ENCODE peak calls at places on chromosomes 11 and 22, in seven cellular contexts. One of them, this sample, is unnamed.

GRCh38 chr22:18024956-18025720 is 777 bp upstream of the MICAL3 start:
- DNase-seq in pancreas: no peak
- DNase-seq in suprapubic skin: peak; percentile 37
- DNase-seq in heart right ventricle: no peak
- DNase-seq in IMR-90: no peak
- DNase-seq in A673: no peak
- DNase-seq in thyroid gland: no peak
- DNase-seq in this sample: no peak

GRCh38 chr11:112087212-112087611 is 539 bp downstream of the SDHD start:
- DNase-seq in A673: peak; percentile 25
- DNase-seq in heart right ventricle: no peak
- DNase-seq in suprapubic skin: no peak
- DNase-seq in IMR-90: no peak
- DNase-seq in pancreas: no peak
- DNase-seq in thyroid gland: no peak
- DNase-seq in this sample: no peak

GRCh38 chr11:97202613-97203292 is 812.9 kb downstream of the JRKL start:
- DNase-seq in suprapubic skin: no peak
- DNase-seq in thyroid gland: no peak
- DNase-seq in A673: no peak
- DNase-seq in heart right ventricle: no peak
- DNase-seq in pancreas: no peak
- DNase-seq in IMR-90: no peak
- DNase-seq in this sample: no peak

GRCh38 chr22:43521716-43522115 is 109.9 kb downstream of the MPPED1 start:
- DNase-seq in thyroid gland: no peak
- DNase-seq in heart right ventricle: no peak
- DNase-seq in IMR-90: no peak
- DNase-seq in A673: no peak
- DNase-seq in pancreas: no peak
- DNase-seq in suprapubic skin: no peak
- DNase-seq in this sample: no peak

GRCh38 chr22:43012390-43012789 is 2.6 kb downstream of the PACSIN2 start:
- DNase-seq in A673: no peak
- DNase-seq in IMR-90: no peak
- DNase-seq in thyroid gland: no peak
- DNase-seq in pancreas: no peak
- DNase-seq in heart right ventricle: no peak
- DNase-seq in suprapubic skin: no peak
- DNase-seq in this sample: no peak

GRCh38 chr11:93329936-93330445 is 551 bp upstream of the DEUP1 start:
- DNase-seq in suprapubic skin: no peak
- DNase-seq in thyroid gland: peak; percentile 36
- DNase-seq in heart right ventricle: no peak
- DNase-seq in pancreas: peak; percentile 12
- DNase-seq in IMR-90: no peak
- DNase-seq in A673: peak; percentile 18
- DNase-seq in this sample: no peak

GRCh38 chr11:64231536-64231935 is 1.2 kb downstream of the DNAJC4 start:
- DNase-seq in suprapubic skin: no peak
- DNase-seq in A673: no peak
- DNase-seq in heart right ventricle: no peak
- DNase-seq in thyroid gland: no peak
- DNase-seq in pancreas: no peak
- DNase-seq in IMR-90: no peak
- DNase-seq in this sample: no peak

GRCh38 chr11:130390071-130390758 is 38.2 kb downstream of the ADAMTS8 start:
- DNase-seq in heart right ventricle: no peak
- DNase-seq in suprapubic skin: no peak
- DNase-seq in pancreas: peak; percentile 64
- DNase-seq in thyroid gland: peak; percentile 9
- DNase-seq in IMR-90: peak; percentile 99
- DNase-seq in A673: peak; percentile 58
- DNase-seq in this sample: no peak

GRCh38 chr11:104581246-104581980 is 316.8 kb downstream of the CASP12 start:
- DNase-seq in suprapubic skin: no peak
- DNase-seq in A673: peak; percentile 84
- DNase-seq in IMR-90: peak; percentile 69
- DNase-seq in thyroid gland: no peak
- DNase-seq in pancreas: no peak
- DNase-seq in heart right ventricle: no peak
- DNase-seq in this sample: no peak

GRCh38 chr11:35214181-35214770 is 75.3 kb downstream of the CD44 start:
- DNase-seq in suprapubic skin: no peak
- DNase-seq in A673: no peak
- DNase-seq in heart right ventricle: no peak
- DNase-seq in pancreas: no peak
- DNase-seq in thyroid gland: no peak
- DNase-seq in IMR-90: no peak
- DNase-seq in this sample: no peak

GRCh38 chr11:117384045-117384444 is 56.4 kb downstream of the CEP164 start:
- DNase-seq in IMR-90: peak; percentile 96
- DNase-seq in heart right ventricle: no peak
- DNase-seq in A673: no peak
- DNase-seq in suprapubic skin: no peak
- DNase-seq in pancreas: no peak
- DNase-seq in thyroid gland: no peak
- DNase-seq in this sample: no peak

GRCh38 chr11:11163256-11163655 is 189.8 kb downstream of the CSNK2A3 start:
- DNase-seq in pancreas: no peak
- DNase-seq in suprapubic skin: no peak
- DNase-seq in heart right ventricle: no peak
- DNase-seq in thyroid gland: no peak
- DNase-seq in A673: peak; percentile 8
- DNase-seq in IMR-90: no peak
- DNase-seq in this sample: no peak

GRCh38 chr11:73554677-73555320 is 43.1 kb downstream of the FAM168A start:
- DNase-seq in pancreas: no peak
- DNase-seq in A673: no peak
- DNase-seq in thyroid gland: no peak
- DNase-seq in suprapubic skin: no peak
- DNase-seq in heart right ventricle: no peak
- DNase-seq in IMR-90: no peak
- DNase-seq in this sample: no peak

GRCh38 chr11:6855971-6856542 is 6.8 kb upstream of the OR10A2 start:
- DNase-seq in suprapubic skin: no peak
- DNase-seq in IMR-90: peak; percentile 67
- DNase-seq in pancreas: no peak
- DNase-seq in A673: no peak
- DNase-seq in heart right ventricle: no peak
- DNase-seq in thyroid gland: no peak
- DNase-seq in this sample: no peak

GRCh38 chr11:13883042-13883441 is 79.5 kb upstream of the SPON1 start:
- DNase-seq in A673: no peak
- DNase-seq in suprapubic skin: no peak
- DNase-seq in thyroid gland: peak; percentile 79
- DNase-seq in IMR-90: no peak
- DNase-seq in pancreas: no peak
- DNase-seq in heart right ventricle: no peak
- DNase-seq in this sample: no peak

GRCh38 chr22:39947488-39948216 is 12.5 kb upstream of the TMA7B start:
- DNase-seq in pancreas: no peak
- DNase-seq in IMR-90: no peak
- DNase-seq in heart right ventricle: no peak
- DNase-seq in suprapubic skin: no peak
- DNase-seq in thyroid gland: peak; percentile 97
- DNase-seq in A673: no peak
- DNase-seq in this sample: no peak

GRCh38 chr11:86181379-86181778 is 63.2 kb upstream of the EED start:
- DNase-seq in thyroid gland: no peak
- DNase-seq in suprapubic skin: no peak
- DNase-seq in IMR-90: no peak
- DNase-seq in heart right ventricle: no peak
- DNase-seq in A673: no peak
- DNase-seq in pancreas: no peak
- DNase-seq in this sample: no peak

GRCh38 chr11:10899542-10899830 is 41.6 kb upstream of the ZBED5 start:
- DNase-seq in pancreas: no peak
- DNase-seq in IMR-90: no peak
- DNase-seq in A673: no peak
- DNase-seq in heart right ventricle: no peak
- DNase-seq in thyroid gland: peak; percentile 21
- DNase-seq in suprapubic skin: peak; percentile 83
- DNase-seq in this sample: no peak

GRCh38 chr11:99534812-99535211 is 514.1 kb downstream of the CNTN5 start:
- DNase-seq in thyroid gland: no peak
- DNase-seq in pancreas: no peak
- DNase-seq in heart right ventricle: no peak
- DNase-seq in IMR-90: peak; percentile 64
- DNase-seq in suprapubic skin: no peak
- DNase-seq in A673: no peak
- DNase-seq in this sample: no peak

GRCh38 chr11:117796456-117797428 is at the start of gene DSCAML1:
- DNase-seq in pancreas: no peak
- DNase-seq in A673: peak; percentile 26
- DNase-seq in IMR-90: no peak
- DNase-seq in heart right ventricle: no peak
- DNase-seq in thyroid gland: peak; percentile 61
- DNase-seq in suprapubic skin: no peak
- DNase-seq in this sample: peak; percentile 34

GRCh38 chr11:63417174-63417852 is 47.7 kb downstream of the SLC22A9 start:
- DNase-seq in IMR-90: no peak
- DNase-seq in heart right ventricle: no peak
- DNase-seq in pancreas: no peak
- DNase-seq in suprapubic skin: no peak
- DNase-seq in A673: no peak
- DNase-seq in thyroid gland: peak; percentile 14
- DNase-seq in this sample: no peak

GRCh38 chr11:86798988-86799387 is 1.4 kb upstream of the PRSS23 start:
- DNase-seq in suprapubic skin: no peak
- DNase-seq in IMR-90: peak; percentile 92
- DNase-seq in pancreas: no peak
- DNase-seq in A673: peak; percentile 75
- DNase-seq in thyroid gland: no peak
- DNase-seq in heart right ventricle: no peak
- DNase-seq in this sample: no peak

DNA sequence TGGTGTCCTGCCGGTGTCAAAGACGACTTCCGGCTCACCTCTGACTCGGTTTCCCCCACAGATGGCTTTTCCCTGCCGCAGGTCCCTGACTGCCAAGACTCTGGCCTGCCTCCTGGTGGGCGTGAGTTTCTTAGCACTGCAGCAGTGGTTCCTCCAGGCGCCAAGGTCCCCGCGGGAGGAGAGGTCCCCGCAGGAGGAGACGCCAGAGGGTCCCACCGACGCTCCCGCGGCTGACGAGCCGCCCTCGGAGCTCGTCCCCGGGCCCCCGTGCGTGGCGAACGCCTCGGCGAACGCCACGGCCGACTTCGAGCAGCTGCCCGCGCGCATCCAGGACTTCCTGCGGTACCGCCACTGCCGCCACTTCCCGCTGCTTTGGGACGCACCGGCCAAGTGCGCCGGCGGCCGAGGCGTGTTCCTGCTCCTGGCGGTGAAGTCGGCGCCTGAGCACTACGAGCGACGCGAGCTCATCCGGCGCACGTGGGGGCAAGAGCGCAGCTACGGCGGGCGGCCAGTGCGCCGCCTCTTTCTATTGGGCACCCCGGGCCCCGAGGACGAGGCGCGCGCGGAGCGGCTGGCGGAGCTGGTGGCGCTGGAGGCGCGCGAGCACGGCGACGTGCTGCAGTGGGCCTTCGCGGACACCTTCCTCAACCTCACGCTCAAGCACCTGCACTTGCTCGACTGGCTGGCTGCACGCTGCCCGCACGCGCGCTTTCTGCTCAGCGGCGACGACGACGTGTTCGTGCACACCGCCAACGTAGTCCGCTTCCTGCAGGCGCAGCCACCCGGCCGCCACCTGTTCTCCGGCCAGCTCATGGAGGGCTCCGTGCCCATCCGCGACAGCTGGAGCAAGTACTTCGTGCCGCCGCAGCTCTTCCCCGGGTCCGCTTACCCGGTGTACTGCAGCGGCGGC is 5.5 kb downstream of the B3GNT6 start:
- DNase-seq in suprapubic skin: peak; percentile 60
- DNase-seq in pancreas: peak; percentile 55
- DNase-seq in heart right ventricle: no peak
- DNase-seq in IMR-90: peak; percentile 33
- DNase-seq in thyroid gland: peak; percentile 18
- DNase-seq in A673: peak; percentile 76
- DNase-seq in this sample: no peak
- TF ChIP-seq CTCF in suprapubic skin: no peak
- TF ChIP-seq CTCF in pancreas: no peak
- TF ChIP-seq CTCF in heart right ventricle: peak; percentile 55
- TF ChIP-seq CTCF in IMR-90: peak; percentile 50
- TF ChIP-seq CTCF in thyroid gland: peak; percentile 10
- TF ChIP-seq CTCF in A673: peak; percentile 79
- TF ChIP-seq CTCF in this sample: peak; percentile 13

GRCh38 chr11:17076517-17077239 is 789 bp downstream of the RPS13 start:
- DNase-seq in suprapubic skin: no peak
- DNase-seq in pancreas: peak; percentile 23
- DNase-seq in A673: no peak
- DNase-seq in heart right ventricle: no peak
- DNase-seq in IMR-90: peak; percentile 2
- DNase-seq in thyroid gland: no peak
- DNase-seq in this sample: no peak
- H3K27ac ChIP-seq in suprapubic skin: peak overlapping the region; percentile 94
- H3K27ac ChIP-seq in pancreas: peak overlapping the region; percentile 82
- H3K27ac ChIP-seq in A673: peak overlapping the region; percentile 94
- H3K27ac ChIP-seq in heart right ventricle: peak overlapping the region; percentile 85
- H3K27ac ChIP-seq in IMR-90: peak overlapping the region; percentile 83
- H3K27ac ChIP-seq in thyroid gland: peak overlapping the region; percentile 85
- H3K27ac ChIP-seq in this sample: peak overlapping the region; percentile 93

GRCh38 chr22:49480340-49480739 is 347.3 kb downstream of the BRD1 start:
- DNase-seq in suprapubic skin: no peak
- DNase-seq in IMR-90: no peak
- DNase-seq in A673: no peak
- DNase-seq in heart right ventricle: no peak
- DNase-seq in pancreas: no peak
- DNase-seq in thyroid gland: no peak
- DNase-seq in this sample: no peak

GRCh38 chr22:49480896-49481650 is 346.6 kb downstream of the BRD1 start:
- DNase-seq in IMR-90: no peak
- DNase-seq in suprapubic skin: no peak
- DNase-seq in pancreas: no peak
- DNase-seq in A673: no peak
- DNase-seq in thyroid gland: no peak
- DNase-seq in heart right ventricle: no peak
- DNase-seq in this sample: no peak

GRCh38 chr22:49482811-49483210 is 344.9 kb downstream of the BRD1 start:
- DNase-seq in A673: no peak
- DNase-seq in thyroid gland: no peak
- DNase-seq in IMR-90: no peak
- DNase-seq in heart right ventricle: no peak
- DNase-seq in pancreas: no peak
- DNase-seq in suprapubic skin: no peak
- DNase-seq in this sample: no peak

GRCh38 chr22:49483281-49483905 is 344.3 kb downstream of the BRD1 start:
- DNase-seq in IMR-90: no peak
- DNase-seq in heart right ventricle: no peak
- DNase-seq in A673: no peak
- DNase-seq in pancreas: no peak
- DNase-seq in suprapubic skin: peak; percentile 21
- DNase-seq in thyroid gland: no peak
- DNase-seq in this sample: no peak

GRCh38 chr22:49481651-49482399 is 345.8 kb downstream of the BRD1 start:
- DNase-seq in thyroid gland: peak; percentile 9
- DNase-seq in pancreas: no peak
- DNase-seq in suprapubic skin: no peak
- DNase-seq in IMR-90: no peak
- DNase-seq in heart right ventricle: no peak
- DNase-seq in A673: peak; percentile 62
- DNase-seq in this sample: no peak
- H3K27me3 ChIP-seq in thyroid gland: no peaks in the 10 kb centered on the region
- H3K27me3 ChIP-seq in pancreas: no peaks in the 10 kb centered on the region
- H3K27me3 ChIP-seq in suprapubic skin: peaks cover 29% of the 10 kb centered on the region
- H3K27me3 ChIP-seq in IMR-90: no peaks in the 10 kb centered on the region
- H3K27me3 ChIP-seq in heart right ventricle: peaks cover 19% of the 10 kb centered on the region
- H3K27me3 ChIP-seq in A673: no peaks in the 10 kb centered on the region
- H3K27me3 ChIP-seq in this sample: no peaks in the 10 kb centered on the region

GRCh38 chr11:123238297-123238696 is 43.2 kb upstream of the CLMP start:
- DNase-seq in heart right ventricle: peak; percentile 10
- DNase-seq in IMR-90: peak; percentile 61
- DNase-seq in A673: no peak
- DNase-seq in thyroid gland: peak; percentile 29
- DNase-seq in pancreas: no peak
- DNase-seq in suprapubic skin: peak; percentile 89
- DNase-seq in this sample: no peak
- TF ChIP-seq CTCF in heart right ventricle: no peak
- TF ChIP-seq CTCF in IMR-90: no peak
- TF ChIP-seq CTCF in A673: no peak
- TF ChIP-seq CTCF in thyroid gland: no peak
- TF ChIP-seq CTCF in pancreas: no peak
- TF ChIP-seq CTCF in suprapubic skin: no peak
- TF ChIP-seq CTCF in this sample: no peak

This sample was measured in CD4-positive, alpha-beta T cell.